ENCODE peak calls at places on chromosomes 16 and 17, in ten cellular contexts. Y is CD8-positive, alpha-beta T cell; E is brain microvascular endothelial cell; S is left ventricle myocardium inferior; K is AG10803; V is transverse colon; R is BE2C; Q is cardiac muscle cell; Z is mucosa of descending colon; A is lower lobe of right lung. C is an unnamed sample.

GRCh38 chr17:8189041-8189710 is 804 bp downstream of the BORCS6 start:
- DNase-seq in Y (peak; percentile 34), E (peak; percentile 5), S (peak; percentile 34), K (peak; percentile 16), V (peak; percentile 57), R (peak; percentile 15), Q (no peak), Z (peak; percentile 72), A (peak; percentile 59), C (no peak)

GRCh38 chr16:24816688-24817087 is 29.1 kb upstream of the SLC5A11 start:
- DNase-seq in Y (no peak), E (no peak), S (no peak), K (no peak), V (no peak), R (no peak), Q (no peak), Z (no peak), A (no peak), C (no peak)

GRCh38 chr16:78893340-78893739 is 707.2 kb downstream of the MAF start:
- DNase-seq in Y (no peak), E (no peak), S (no peak), K (no peak), V (no peak), R (no peak), Q (no peak), Z (no peak), A (no peak), C (no peak)

GRCh38 chr16:9248162-9248561 is 156.7 kb downstream of the HAPSTR1 start:
- DNase-seq in Y (no peak), E (no peak), S (no peak), K (no peak), V (no peak), R (no peak), Q (no peak), Z (no peak), A (no peak), C (no peak)

GRCh38 chr16:70254095-70254964 is 2.6 kb upstream of the EXOSC6 start:
- DNase-seq in Y (no peak), E (peak; percentile 56), S (no peak), K (no peak), V (no peak), R (no peak), Q (no peak), Z (no peak), A (no peak), C (peak; percentile 36)

GRCh38 chr17:33987162-33987561 is 267.9 kb upstream of the CCL2 start:
- DNase-seq in Y (no peak), E (no peak), S (no peak), K (no peak), V (peak; percentile 20), R (no peak), Q (no peak), Z (peak; percentile 37), A (no peak), C (no peak)

GRCh38 chr17:58338907-58339774 is 10.5 kb upstream of the TSPOAP1 start:
- DNase-seq in Y (peak; percentile 53), E (peak; percentile 51), S (peak; percentile 60), K (peak; percentile 80), V (peak; percentile 72), R (peak; percentile 77), Q (peak; percentile 57), Z (peak; percentile 77), A (peak; percentile 81), C (peak; percentile 41)

GRCh38 chr17:32783602-32784001 is 93.3 kb downstream of the MYO1D start:
- DNase-seq in Y (no peak), E (peak; percentile 34), S (no peak), K (peak; percentile 76), V (no peak), R (no peak), Q (peak; percentile 67), Z (no peak), A (no peak), C (peak; percentile 72)

GRCh38 chr17:83081561-83082201 is 2.3 kb downstream of the METRNL start:
- DNase-seq in Y (peak; percentile 53), E (no peak), S (no peak), K (peak; percentile 82), V (peak; percentile 89), R (no peak), Q (no peak), Z (peak; percentile 88), A (peak; percentile 75), C (peak; percentile 69)

DNA sequence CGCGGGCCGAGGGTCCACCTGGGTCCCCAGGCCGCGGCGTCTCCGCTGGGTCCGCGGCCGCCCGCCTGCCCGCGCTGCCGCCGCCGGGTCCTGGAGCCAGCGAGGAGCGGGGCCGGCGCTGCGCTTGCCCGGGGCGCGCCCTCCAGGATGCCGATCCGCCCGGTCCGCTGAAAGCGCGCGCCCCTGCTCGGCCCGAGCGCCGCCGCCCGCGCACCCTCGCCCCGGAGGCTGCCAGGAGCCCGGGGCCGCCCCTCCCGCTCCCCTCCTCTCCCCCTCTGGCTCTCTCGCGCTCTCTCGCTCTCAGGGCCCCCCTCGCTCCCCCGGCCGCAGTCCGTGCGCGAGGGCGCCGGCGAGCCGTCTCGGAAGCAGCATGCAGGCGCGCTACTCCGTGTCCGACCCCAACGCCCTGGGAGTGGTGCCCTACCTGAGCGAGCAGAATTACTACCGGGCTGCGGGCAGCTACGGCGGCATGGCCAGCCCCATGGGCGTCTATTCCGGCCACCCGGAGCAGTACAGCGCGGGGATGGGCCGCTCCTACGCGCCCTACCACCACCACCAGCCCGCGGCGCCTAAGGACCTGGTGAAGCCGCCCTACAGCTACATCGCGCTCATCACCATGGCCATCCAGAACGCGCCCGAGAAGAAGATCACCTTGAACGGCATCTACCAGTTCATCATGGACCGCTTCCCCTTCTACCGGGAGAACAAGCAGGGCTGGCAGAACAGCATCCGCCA is 504 bp downstream of the FOXC2 start:
- DNase-seq in Y (no peak), E (peak; percentile 68), S (peak; percentile 40), K (peak; percentile 60), V (no peak), R (no peak), Q (peak; percentile 79), Z (no peak), A (no peak), C (peak; percentile 73)
- H3K4me3 ChIP-seq in Y (no peak overlapping the region), E (peak overlapping the region; percentile 93), S (peak overlapping the region; percentile 69), K (peak overlapping the region; percentile 65), V (peak overlapping the region; percentile 25), R (no peak overlapping the region), Q (peak overlapping the region; percentile 76), Z (no peak overlapping the region), A (peak overlapping the region; percentile 34), C (peak overlapping the region; percentile 71)

GRCh38 chr17:67202503-67202902 is 42.5 kb downstream of the HELZ start:
- DNase-seq in Y (no peak), E (no peak), S (no peak), K (no peak), V (no peak), R (no peak), Q (no peak), Z (no peak), A (no peak), C (no peak)

GRCh38 chr17:67196422-67196821 is 48.6 kb downstream of the HELZ start:
- DNase-seq in Y (no peak), E (no peak), S (no peak), K (no peak), V (no peak), R (no peak), Q (no peak), Z (no peak), A (no peak), C (no peak)

GRCh38 chr17:67203818-67204217 is 41.2 kb downstream of the HELZ start:
- DNase-seq in Y (no peak), E (no peak), S (no peak), K (no peak), V (no peak), R (no peak), Q (no peak), Z (no peak), A (no peak), C (no peak)

GRCh38 chr17:67198131-67198530 is 46.9 kb downstream of the HELZ start:
- DNase-seq in Y (no peak), E (no peak), S (no peak), K (no peak), V (no peak), R (peak; percentile 23), Q (no peak), Z (no peak), A (no peak), C (no peak)

DNA sequence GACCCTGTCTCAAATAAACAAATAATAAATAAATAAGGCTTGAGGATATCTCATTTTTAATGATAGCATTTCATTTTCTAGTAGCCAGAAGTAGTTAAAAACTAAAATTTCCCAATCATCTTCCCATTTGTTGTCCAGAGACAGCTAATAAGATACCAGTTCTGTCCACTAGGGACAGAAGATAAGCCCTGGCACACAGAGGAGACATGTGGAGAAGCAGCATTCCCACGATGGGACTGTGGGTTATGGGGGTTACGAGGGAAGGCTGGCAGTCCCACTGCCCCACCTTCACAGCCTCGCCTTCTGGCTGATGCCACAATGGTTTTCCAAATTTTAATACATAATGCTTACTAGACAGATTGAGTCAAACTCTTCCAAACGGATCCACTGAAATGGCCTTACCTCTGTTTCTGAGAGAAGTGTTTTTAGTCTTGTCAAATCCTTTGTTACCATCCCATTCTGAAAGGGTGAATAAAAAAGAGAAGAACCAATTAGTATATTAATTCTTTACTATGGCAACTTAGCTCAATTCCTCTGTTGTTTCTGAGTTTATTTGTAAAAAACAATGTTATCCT is 44.2 kb downstream of the HELZ start:
- DNase-seq in Y (no peak), E (no peak), S (no peak), K (no peak), V (no peak), R (no peak), Q (no peak), Z (no peak), A (no peak), C (no peak)
- TF ChIP-seq CTCF in Y (peak; percentile 55), E (peak; percentile 68), S (peak; percentile 44), K (peak; percentile 57), V (peak; percentile 31), R (peak; percentile 71), Q (peak; percentile 47), Z (no peak), A (peak; percentile 33), C (peak; percentile 35)

DNA sequence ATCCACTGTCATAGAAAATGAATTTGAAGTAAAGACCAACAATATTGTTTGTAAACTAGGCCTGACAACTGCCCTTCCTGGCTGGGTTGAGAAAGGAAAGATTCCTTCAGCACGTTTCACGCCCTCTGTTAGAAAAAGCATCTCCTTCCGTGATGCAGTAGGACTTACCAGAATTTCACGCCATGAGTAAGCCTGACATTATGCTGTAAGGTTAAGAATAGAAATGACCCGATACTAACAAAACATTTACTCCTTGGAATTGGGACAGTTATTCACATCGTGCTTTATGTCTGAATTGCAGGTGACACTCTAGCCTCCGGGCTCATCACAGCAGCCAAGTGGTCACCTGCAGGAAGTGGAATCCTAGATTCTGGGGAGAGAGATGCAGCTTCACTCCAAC is 17.6 kb downstream of the MARCHF10 start:
- DNase-seq in Y (no peak), E (peak; percentile 81), S (no peak), K (peak; percentile 88), V (no peak), R (no peak), Q (no peak), Z (no peak), A (no peak), C (peak; percentile 88)
- H3K4me3 ChIP-seq in Y (no peak overlapping the region), E (no peak overlapping the region), S (no peak overlapping the region), K (no peak overlapping the region), V (no peak overlapping the region), R (no peak overlapping the region), Q (no peak overlapping the region), Z (no peak overlapping the region), A (no peak overlapping the region), C (peak overlapping the region; percentile 2)

GRCh38 chr17:74962622-74963394 is 9.8 kb downstream of the HID1 start:
- DNase-seq in Y (no peak), E (no peak), S (no peak), K (no peak), V (no peak), R (no peak), Q (no peak), Z (no peak), A (no peak), C (no peak)
- TF ChIP-seq CTCF in Y (no peak), E (no peak), S (no peak), K (no peak), V (no peak), R (no peak), Q (no peak), Z (no peak), A (no peak), C (no peak)